ENCODE peak calls at places on chromosomes 16 and 17, in five cellular contexts. N is cardiac muscle cell, S is breast epithelium, R is WERI-Rb-1, M is GM12878. W is an unnamed sample.

GRCh38 chr17:40191237-40192208 is 14.3 kb downstream of the RAPGEFL1 start:
- DNase-seq in S (peak; percentile 62), R (peak; percentile 93), M (peak; percentile 30), N (peak; percentile 77), W (peak; percentile 41)

GRCh38 chr17:50834786-50835562 is 412 bp upstream of the WFIKKN2 start:
- DNase-seq in N (peak; percentile 40), M (no peak), S (no peak), R (no peak), W (no peak)

GRCh38 chr16:48444574-48444973 is 59.4 kb upstream of the SIAH1 start:
- DNase-seq in R (no peak), S (no peak), M (no peak), N (no peak), W (no peak)

GRCh38 chr17:73436966-73437365 is 125.2 kb upstream of the CDC42EP4 start:
- DNase-seq in M (no peak), R (no peak), N (no peak), S (no peak), W (no peak)

GRCh38 chr17:41835800-41836549 is at the start of gene NT5C3B:
- DNase-seq in M (no peak), N (peak; percentile 76), S (peak; percentile 46), R (peak; percentile 83), W (peak; percentile 33)

GRCh38 chr17:2815781-2816185 is 19.5 kb downstream of the RAP1GAP2 start:
- DNase-seq in M (no peak), R (peak; percentile 63), S (no peak), N (peak; percentile 20), W (no peak)

GRCh38 chr17:2215616-2216364 is 87.8 kb downstream of the SMG6 start:
- DNase-seq in R (no peak), N (peak; percentile 59), S (peak; percentile 53), M (no peak), W (peak; percentile 68)

GRCh38 chr17:28509784-28510183 is 3.6 kb downstream of the FOXN1 start:
- DNase-seq in M (no peak), N (no peak), R (no peak), S (no peak), W (no peak)

GRCh38 chr17:82205720-82206508 is 6.7 kb downstream of the CCDC57 start:
- DNase-seq in R (peak; percentile 99), M (no peak), S (peak; percentile 84), N (peak; percentile 78), W (peak; percentile 60)

GRCh38 chr17:48351916-48352332 is 78.1 kb downstream of the SKAP1 start:
- DNase-seq in S (no peak), N (peak; percentile 40), R (no peak), M (no peak), W (no peak)

GRCh38 chr17:81526662-81527571 is 1.3 kb upstream of the FSCN2 start:
- DNase-seq in R (no peak), S (no peak), N (no peak), M (no peak), W (no peak)

GRCh38 chr16:5215911-5216310 is 118.3 kb upstream of the EEF2KMT start:
- DNase-seq in M (no peak), R (peak; percentile 78), S (no peak), N (peak; percentile 1), W (no peak)

GRCh38 chr17:72175787-72176515 is 55.1 kb downstream of the SOX9 start:
- DNase-seq in R (no peak), M (no peak), N (no peak), S (no peak), W (no peak)

GRCh38 chr16:88284101-88284500 is 98.7 kb upstream of the ZNF469 start:
- DNase-seq in S (no peak), N (no peak), R (no peak), M (no peak), W (no peak)

GRCh38 chr16:66277311-66278070 is 89.0 kb upstream of the CDH5 start:
- DNase-seq in N (no peak), M (no peak), R (no peak), S (no peak), W (no peak)
- H3K9me3 ChIP-seq in N (no peaks in the 10 kb centered on the region), M (no peaks in the 10 kb centered on the region), R (peaks cover 3% of the 10 kb centered on the region), S (no peaks in the 10 kb centered on the region), W (peaks cover 9% of the 10 kb centered on the region)

GRCh38 chr16:75172578-75172977 is 24.3 kb downstream of the ZFP1 start:
- DNase-seq in N (no peak), M (no peak), R (no peak), S (no peak), W (no peak)
- H3K9me3 ChIP-seq in N (peaks cover 13% of the 10 kb centered on the region), M (peaks cover 48% of the 10 kb centered on the region), R (peaks cover 53% of the 10 kb centered on the region), S (peaks cover 62% of the 10 kb centered on the region), W (peaks cover 85% of the 10 kb centered on the region)

DNA sequence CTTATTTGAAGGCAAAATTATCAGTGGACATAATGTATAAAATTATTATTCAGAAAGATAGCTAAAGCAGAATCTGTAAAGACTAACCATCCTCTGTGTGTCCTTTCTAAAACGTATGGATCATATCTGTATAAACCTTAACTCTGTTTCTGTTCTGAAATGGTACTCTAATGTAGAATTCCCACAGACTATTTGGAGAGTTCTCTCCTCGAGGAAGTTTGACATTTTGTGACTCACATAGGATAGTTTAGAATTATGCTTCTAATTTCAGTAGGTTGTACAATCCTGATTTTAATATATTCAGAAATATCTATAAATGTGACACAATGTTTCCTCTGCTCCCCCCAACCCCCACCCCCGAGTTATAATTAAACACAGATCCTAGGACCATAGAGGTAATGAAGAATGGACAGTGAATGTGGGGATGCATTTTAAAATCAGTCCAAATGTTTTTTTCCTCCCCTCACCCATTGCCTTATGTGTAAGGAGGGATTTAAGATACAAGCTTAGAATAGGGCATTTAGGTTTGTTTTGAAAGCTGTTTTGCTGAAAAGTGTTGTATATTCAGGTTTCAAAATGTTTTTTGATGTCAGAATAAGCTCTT is 66.8 kb downstream of the BCAS3 start:
- DNase-seq in R (no peak), S (no peak), N (no peak), M (no peak), W (no peak)
- H3K9me3 ChIP-seq in R (no peaks in the 10 kb centered on the region), S (no peaks in the 10 kb centered on the region), N (no peaks in the 10 kb centered on the region), M (no peaks in the 10 kb centered on the region), W (no peaks in the 10 kb centered on the region)

DNA sequence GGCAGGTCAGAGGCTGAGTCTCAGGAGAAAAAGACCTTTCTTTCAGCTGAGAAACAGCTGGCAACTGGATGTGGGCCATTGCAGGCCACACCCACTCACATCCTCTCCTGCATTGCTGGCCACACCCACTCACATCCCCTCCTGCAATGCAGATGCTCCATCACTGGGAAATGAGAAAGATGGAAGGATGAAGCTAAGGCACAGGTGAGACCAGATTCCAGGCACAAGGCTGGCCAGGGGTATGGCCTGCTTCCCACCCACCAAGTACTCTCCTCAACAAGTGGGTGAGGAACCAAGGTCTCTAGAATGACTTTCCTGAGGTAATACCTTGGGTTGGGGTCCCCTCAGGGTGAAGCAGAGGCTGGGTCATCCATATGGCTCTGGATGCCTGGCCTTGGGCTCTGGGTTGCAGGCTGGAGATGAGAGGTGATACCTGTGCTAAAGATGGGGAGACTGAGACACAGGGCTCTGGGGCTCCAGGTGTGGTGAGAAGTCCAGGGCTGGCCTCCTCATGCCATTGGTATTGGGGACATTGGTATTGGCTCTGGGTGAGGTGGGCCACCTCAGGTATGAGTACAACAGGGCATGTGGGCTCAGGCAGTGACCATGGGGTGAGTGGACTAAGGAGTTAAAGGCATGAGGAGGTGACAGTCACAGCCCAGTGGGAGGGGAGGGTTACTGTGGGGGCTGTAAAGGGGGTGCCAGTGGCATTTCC is 1726.8 kb downstream of the TP53TG3F start:
- DNase-seq in M (no peak), N (no peak), S (no peak), R (no peak), W (no peak)
- H3K9me3 ChIP-seq in M (no peaks in the 10 kb centered on the region), N (peaks cover 4% of the 10 kb centered on the region), S (no peaks in the 10 kb centered on the region), R (no peaks in the 10 kb centered on the region), W (peaks cover 18% of the 10 kb centered on the region)

GRCh38 chr16:35134471-35134870 is 1675.1 kb downstream of the TP53TG3F start:
- DNase-seq in S (no peak), M (no peak), N (no peak), R (no peak), W (no peak)

DNA sequence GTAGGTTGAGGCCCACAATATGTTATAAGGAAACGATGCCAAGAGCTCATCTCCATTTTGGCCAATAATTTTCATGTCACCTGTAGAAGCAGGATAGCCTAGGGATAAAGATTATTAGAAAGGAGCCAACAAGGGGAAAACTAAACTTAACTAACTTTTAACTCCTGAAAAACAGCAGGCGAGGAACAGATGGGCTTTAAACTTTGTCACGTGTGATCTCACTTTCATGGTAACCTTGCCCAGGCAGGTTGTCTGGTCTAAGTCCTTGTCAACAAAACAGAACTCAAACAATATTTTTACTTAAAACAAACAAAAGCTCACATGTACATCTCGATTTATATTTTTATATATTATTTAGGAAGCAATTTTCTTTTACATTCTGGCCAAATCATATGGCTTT is 1672.0 kb downstream of the TP53TG3F start:
- DNase-seq in M (no peak), R (no peak), N (no peak), S (no peak), W (no peak)
- H3K9me3 ChIP-seq in M (no peaks in the 10 kb centered on the region), R (no peaks in the 10 kb centered on the region), N (peaks cover 6% of the 10 kb centered on the region), S (no peaks in the 10 kb centered on the region), W (peaks cover 5% of the 10 kb centered on the region)

GRCh38 chr17:22303865-22304264 is 611.5 kb downstream of the KCNJ18 start:
- DNase-seq in R (no peak), N (no peak), S (no peak), M (no peak), W (no peak)

GRCh38 chr17:22301353-22301745 is 609.0 kb downstream of the KCNJ18 start:
- DNase-seq in R (no peak), M (no peak), N (no peak), S (no peak), W (no peak)

GRCh38 chr17:22304667-22305303 is 612.5 kb downstream of the KCNJ18 start:
- DNase-seq in N (no peak), S (no peak), R (no peak), M (no peak), W (no peak)

GRCh38 chr17:22300731-22301352 is 608.5 kb downstream of the KCNJ18 start:
- DNase-seq in M (no peak), N (no peak), R (no peak), S (no peak), W (no peak)

GRCh38 chr17:22303096-22303495 is 610.8 kb downstream of the KCNJ18 start:
- DNase-seq in M (no peak), N (no peak), R (no peak), S (no peak), W (no peak)
- H3K9me3 ChIP-seq in M (no peaks in the 10 kb centered on the region), N (no peaks in the 10 kb centered on the region), R (no peaks in the 10 kb centered on the region), S (peaks cover 47% of the 10 kb centered on the region), W (no peaks in the 10 kb centered on the region)

DNA sequence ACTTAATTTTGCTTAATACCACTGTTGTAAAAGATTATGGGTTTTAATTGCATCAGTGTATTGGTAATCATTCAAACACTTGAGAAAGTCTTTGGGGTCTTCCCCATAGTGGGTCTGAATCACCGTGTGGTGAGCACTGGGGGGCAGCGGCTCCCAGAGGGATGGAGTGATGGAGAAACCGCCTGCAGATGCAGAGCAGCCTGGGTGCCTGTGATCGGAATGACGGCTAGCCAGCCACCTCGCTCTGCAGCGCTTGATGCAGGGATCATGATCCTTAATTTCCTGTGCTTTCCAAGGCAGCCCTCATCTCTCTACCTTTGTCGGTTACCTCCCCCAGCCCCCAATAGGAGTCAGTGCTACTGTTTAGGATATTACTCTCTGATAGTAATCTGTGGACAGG is 135.5 kb downstream of the MSI2 start:
- DNase-seq in N (no peak), M (no peak), S (no peak), R (no peak), W (no peak)
- H3K9me3 ChIP-seq in N (no peaks in the 10 kb centered on the region), M (peaks cover 13% of the 10 kb centered on the region), S (peaks cover 29% of the 10 kb centered on the region), R (peaks cover 30% of the 10 kb centered on the region), W (peaks cover 17% of the 10 kb centered on the region)